ENCODE peak calls at places on chromosome 14, in six cellular contexts. One of them, this sample, is unnamed.

GRCh38 chr14:88995437-88996198 is 171.2 kb downstream of the TTC8 start:
- DNase-seq in mesenchymal stem cell: peak; percentile 88
- DNase-seq in H1: no peak
- DNase-seq in trophoblast cell: peak; percentile 43
- DNase-seq in H9: no peak
- DNase-seq in IMR-90: peak; percentile 94
- DNase-seq in this sample: no peak

GRCh38 chr14:47148686-47149085 is 497.1 kb upstream of the RPL10L start:
- DNase-seq in H9: no peak
- DNase-seq in trophoblast cell: no peak
- DNase-seq in IMR-90: no peak
- DNase-seq in H1: no peak
- DNase-seq in mesenchymal stem cell: no peak
- DNase-seq in this sample: no peak

GRCh38 chr14:68367444-68368014 is 425.3 kb downstream of the ZFP36L1 start:
- DNase-seq in trophoblast cell: no peak
- DNase-seq in H9: no peak
- DNase-seq in IMR-90: no peak
- DNase-seq in mesenchymal stem cell: peak; percentile 66
- DNase-seq in H1: no peak
- DNase-seq in this sample: no peak

GRCh38 chr14:64569108-64570045 is 19.6 kb downstream of the PPP1R36 start:
- DNase-seq in trophoblast cell: peak; percentile 80
- DNase-seq in H1: no peak
- DNase-seq in IMR-90: peak; percentile 61
- DNase-seq in mesenchymal stem cell: peak; percentile 91
- DNase-seq in H9: no peak
- DNase-seq in this sample: no peak

GRCh38 chr14:50944647-50945413 is 547 bp upstream of the PYGL start:
- DNase-seq in H1: no peak
- DNase-seq in trophoblast cell: peak; percentile 49
- DNase-seq in IMR-90: peak; percentile 35
- DNase-seq in H9: no peak
- DNase-seq in mesenchymal stem cell: peak; percentile 57
- DNase-seq in this sample: no peak

GRCh38 chr14:93937519-93937918 is 10.4 kb downstream of the FAM181A start:
- DNase-seq in IMR-90: no peak
- DNase-seq in H9: no peak
- DNase-seq in H1: no peak
- DNase-seq in trophoblast cell: no peak
- DNase-seq in mesenchymal stem cell: no peak
- DNase-seq in this sample: no peak

GRCh38 chr14:53865716-53866115 is 90.9 kb downstream of the BMP4 start:
- DNase-seq in trophoblast cell: no peak
- DNase-seq in mesenchymal stem cell: no peak
- DNase-seq in H1: no peak
- DNase-seq in IMR-90: no peak
- DNase-seq in H9: no peak
- DNase-seq in this sample: no peak

GRCh38 chr14:103149847-103150246 is 26.6 kb downstream of the TNFAIP2 start:
- DNase-seq in trophoblast cell: no peak
- DNase-seq in mesenchymal stem cell: no peak
- DNase-seq in H9: no peak
- DNase-seq in IMR-90: no peak
- DNase-seq in H1: no peak
- DNase-seq in this sample: no peak

GRCh38 chr14:75979071-75979571 is 2.7 kb downstream of the TGFB3 start:
- DNase-seq in IMR-90: peak; percentile 38
- DNase-seq in H1: no peak
- DNase-seq in trophoblast cell: no peak
- DNase-seq in H9: peak; percentile 62
- DNase-seq in mesenchymal stem cell: peak; percentile 18
- DNase-seq in this sample: no peak

GRCh38 chr14:97584528-97584927 is 787.3 kb downstream of the VRK1 start:
- DNase-seq in IMR-90: no peak
- DNase-seq in mesenchymal stem cell: no peak
- DNase-seq in H9: peak; percentile 50
- DNase-seq in H1: no peak
- DNase-seq in trophoblast cell: no peak
- DNase-seq in this sample: no peak

GRCh38 chr14:45947785-45948184 is 694.8 kb upstream of the MIS18BP1 start:
- DNase-seq in trophoblast cell: no peak
- DNase-seq in H9: no peak
- DNase-seq in H1: no peak
- DNase-seq in mesenchymal stem cell: no peak
- DNase-seq in IMR-90: no peak
- DNase-seq in this sample: no peak

GRCh38 chr14:92692822-92693226 is 55.6 kb downstream of the LGMN start:
- DNase-seq in H9: no peak
- DNase-seq in IMR-90: peak; percentile 29
- DNase-seq in H1: no peak
- DNase-seq in trophoblast cell: no peak
- DNase-seq in mesenchymal stem cell: peak; percentile 13
- DNase-seq in this sample: no peak

GRCh38 chr14:49860988-49861387 is 8.4 kb upstream of the NEMF start:
- DNase-seq in mesenchymal stem cell: no peak
- DNase-seq in IMR-90: no peak
- DNase-seq in trophoblast cell: no peak
- DNase-seq in H1: no peak
- DNase-seq in H9: no peak
- DNase-seq in this sample: no peak

GRCh38 chr14:70793637-70794036 is 15.7 kb downstream of the MAP3K9 start:
- DNase-seq in IMR-90: no peak
- DNase-seq in trophoblast cell: peak; percentile 11
- DNase-seq in H9: no peak
- DNase-seq in H1: no peak
- DNase-seq in mesenchymal stem cell: no peak
- DNase-seq in this sample: no peak

GRCh38 chr14:32038876-32039275 is 38.2 kb upstream of the ARHGAP5 start:
- DNase-seq in mesenchymal stem cell: peak; percentile 66
- DNase-seq in H1: no peak
- DNase-seq in trophoblast cell: no peak
- DNase-seq in H9: no peak
- DNase-seq in IMR-90: peak; percentile 1
- DNase-seq in this sample: no peak

GRCh38 chr14:20662968-20663731 is 21.2 kb upstream of the RNASE4 start:
- DNase-seq in mesenchymal stem cell: peak; percentile 34
- DNase-seq in H9: peak; percentile 91
- DNase-seq in trophoblast cell: no peak
- DNase-seq in H1: peak; percentile 96
- DNase-seq in IMR-90: peak; percentile 55
- DNase-seq in this sample: peak; percentile 51

GRCh38 chr14:58428011-58428807 is 690 bp downstream of the KIAA0586 start:
- DNase-seq in H9: no peak
- DNase-seq in mesenchymal stem cell: peak; percentile 79
- DNase-seq in trophoblast cell: peak; percentile 18
- DNase-seq in IMR-90: peak; percentile 63
- DNase-seq in H1: no peak
- DNase-seq in this sample: peak; percentile 23

GRCh38 chr14:51092965-51093364 is 1.9 kb downstream of the TRIM9 start:
- DNase-seq in mesenchymal stem cell: no peak
- DNase-seq in H9: no peak
- DNase-seq in H1: no peak
- DNase-seq in trophoblast cell: no peak
- DNase-seq in IMR-90: no peak
- DNase-seq in this sample: no peak

GRCh38 chr14:104638190-104638589 is 33.6 kb upstream of the TMEM179 start:
- DNase-seq in H1: no peak
- DNase-seq in IMR-90: no peak
- DNase-seq in H9: no peak
- DNase-seq in mesenchymal stem cell: no peak
- DNase-seq in trophoblast cell: no peak
- DNase-seq in this sample: no peak

GRCh38 chr14:76958975-76959710 is 69.4 kb downstream of the IRF2BPL start:
- DNase-seq in trophoblast cell: peak; percentile 97
- DNase-seq in H1: no peak
- DNase-seq in mesenchymal stem cell: peak; percentile 94
- DNase-seq in IMR-90: peak; percentile 72
- DNase-seq in H9: no peak
- DNase-seq in this sample: no peak

GRCh38 chr14:64198486-64198885 is 95.7 kb downstream of the ESR2 start:
- DNase-seq in IMR-90: no peak
- DNase-seq in H1: no peak
- DNase-seq in H9: no peak
- DNase-seq in mesenchymal stem cell: no peak
- DNase-seq in trophoblast cell: no peak
- DNase-seq in this sample: no peak

GRCh38 chr14:23008836-23009235 is 1.1 kb downstream of the C14orf93 start:
- DNase-seq in mesenchymal stem cell: no peak
- DNase-seq in H1: no peak
- DNase-seq in IMR-90: no peak
- DNase-seq in H9: no peak
- DNase-seq in trophoblast cell: no peak
- DNase-seq in this sample: no peak

GRCh38 chr14:77805703-77806102 is 5.8 kb downstream of the ADCK1 start:
- DNase-seq in trophoblast cell: no peak
- DNase-seq in H9: no peak
- DNase-seq in H1: no peak
- DNase-seq in mesenchymal stem cell: no peak
- DNase-seq in IMR-90: no peak
- DNase-seq in this sample: no peak

DNA sequence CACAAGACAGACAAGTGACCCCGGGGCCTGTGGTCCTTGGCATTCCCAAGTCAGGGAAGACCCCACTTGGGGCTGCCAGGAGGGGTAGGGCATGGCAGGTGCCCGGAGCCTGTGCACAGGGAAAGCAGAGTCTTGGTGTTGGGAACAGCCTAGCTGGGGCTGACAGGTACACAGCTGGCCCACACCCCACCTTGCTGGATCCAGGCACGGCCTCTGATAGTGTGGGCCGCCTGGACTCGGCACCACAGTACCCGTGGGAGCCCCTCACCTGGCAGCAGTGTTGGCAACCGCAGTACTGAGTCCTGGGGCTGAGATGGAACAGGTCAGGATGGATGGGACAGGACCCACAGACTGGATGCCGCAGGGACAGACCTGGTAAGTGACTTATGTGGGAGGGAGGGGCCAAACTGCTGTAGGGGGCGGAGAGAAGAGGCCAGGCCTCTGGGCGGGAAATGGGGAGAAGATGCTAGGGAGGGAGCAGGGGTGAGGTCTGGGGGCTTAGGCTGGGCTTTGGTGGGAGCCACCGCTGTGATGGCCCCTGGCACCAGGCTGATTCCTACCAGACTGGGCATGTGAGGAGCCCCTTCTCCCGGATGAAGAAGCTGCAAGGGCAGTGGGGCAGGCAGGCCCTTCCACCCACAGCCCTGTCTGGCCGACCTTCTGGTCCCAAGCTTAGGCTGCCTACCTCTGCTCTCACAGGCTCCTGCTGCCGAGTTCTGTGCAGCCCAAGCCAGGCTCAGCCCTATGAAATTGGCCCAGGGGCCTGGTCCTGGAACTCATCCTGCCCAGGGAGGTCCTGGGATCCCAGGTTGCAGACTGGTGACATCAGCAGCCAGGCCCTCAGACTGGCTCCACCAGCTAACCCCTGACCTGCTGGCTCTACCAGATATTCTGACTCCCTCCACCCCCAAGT is at the start of gene TGM1:
- DNase-seq in H9: no peak
- DNase-seq in IMR-90: no peak
- DNase-seq in trophoblast cell: peak; percentile 56
- DNase-seq in H1: no peak
- DNase-seq in mesenchymal stem cell: no peak
- DNase-seq in this sample: no peak
- H4K91ac ChIP-seq in H9: no peak within 1 kb of the TSS
- H4K91ac ChIP-seq in IMR-90: no peak within 1 kb of the TSS
- H4K91ac ChIP-seq in trophoblast cell: peak within 1 kb of the TSS; percentile 96
- H4K91ac ChIP-seq in H1: no peak within 1 kb of the TSS
- H4K91ac ChIP-seq in mesenchymal stem cell: no peak within 1 kb of the TSS
- H4K91ac ChIP-seq in this sample: no peak within 1 kb of the TSS

GRCh38 chr14:99670361-99671229 is 13.5 kb upstream of the CYP46A1 start:
- DNase-seq in trophoblast cell: no peak
- DNase-seq in H9: no peak
- DNase-seq in H1: no peak
- DNase-seq in IMR-90: peak; percentile 59
- DNase-seq in mesenchymal stem cell: no peak
- DNase-seq in this sample: peak; percentile 26
- H4K91ac ChIP-seq in trophoblast cell: no peak overlapping the region
- H4K91ac ChIP-seq in H9: no peak overlapping the region
- H4K91ac ChIP-seq in H1: peak overlapping the region; percentile 56
- H4K91ac ChIP-seq in IMR-90: peak overlapping the region; percentile 48
- H4K91ac ChIP-seq in mesenchymal stem cell: no peak overlapping the region
- H4K91ac ChIP-seq in this sample: no peak overlapping the region

GRCh38 chr14:37842106-37842505 is 246.7 kb downstream of the TTC6 start:
- DNase-seq in H9: no peak
- DNase-seq in H1: no peak
- DNase-seq in trophoblast cell: no peak
- DNase-seq in mesenchymal stem cell: no peak
- DNase-seq in IMR-90: no peak
- DNase-seq in this sample: no peak
- H4K91ac ChIP-seq in H9: no peak overlapping the region
- H4K91ac ChIP-seq in H1: no peak overlapping the region
- H4K91ac ChIP-seq in trophoblast cell: no peak overlapping the region
- H4K91ac ChIP-seq in mesenchymal stem cell: no peak overlapping the region
- H4K91ac ChIP-seq in IMR-90: no peak overlapping the region
- H4K91ac ChIP-seq in this sample: no peak overlapping the region

GRCh38 chr14:24376448-24377070 is 8.6 kb downstream of the NFATC4 start:
- DNase-seq in trophoblast cell: no peak
- DNase-seq in H1: no peak
- DNase-seq in mesenchymal stem cell: no peak
- DNase-seq in IMR-90: no peak
- DNase-seq in H9: peak; percentile 88
- DNase-seq in this sample: no peak

GRCh38 chr14:24369463-24369862 is 1.5 kb downstream of the NFATC4 start:
- DNase-seq in H9: no peak
- DNase-seq in H1: no peak
- DNase-seq in mesenchymal stem cell: no peak
- DNase-seq in IMR-90: no peak
- DNase-seq in trophoblast cell: no peak
- DNase-seq in this sample: no peak

GRCh38 chr14:24368562-24369252 is 723 bp downstream of the NFATC4 start:
- DNase-seq in trophoblast cell: no peak
- DNase-seq in H1: no peak
- DNase-seq in IMR-90: peak; percentile 74
- DNase-seq in H9: peak; percentile 80
- DNase-seq in mesenchymal stem cell: peak; percentile 83
- DNase-seq in this sample: peak; percentile 81

GRCh38 chr14:24369907-24370687 is 2.1 kb downstream of the NFATC4 start:
- DNase-seq in H9: no peak
- DNase-seq in mesenchymal stem cell: no peak
- DNase-seq in trophoblast cell: no peak
- DNase-seq in H1: no peak
- DNase-seq in IMR-90: no peak
- DNase-seq in this sample: no peak

DNA sequence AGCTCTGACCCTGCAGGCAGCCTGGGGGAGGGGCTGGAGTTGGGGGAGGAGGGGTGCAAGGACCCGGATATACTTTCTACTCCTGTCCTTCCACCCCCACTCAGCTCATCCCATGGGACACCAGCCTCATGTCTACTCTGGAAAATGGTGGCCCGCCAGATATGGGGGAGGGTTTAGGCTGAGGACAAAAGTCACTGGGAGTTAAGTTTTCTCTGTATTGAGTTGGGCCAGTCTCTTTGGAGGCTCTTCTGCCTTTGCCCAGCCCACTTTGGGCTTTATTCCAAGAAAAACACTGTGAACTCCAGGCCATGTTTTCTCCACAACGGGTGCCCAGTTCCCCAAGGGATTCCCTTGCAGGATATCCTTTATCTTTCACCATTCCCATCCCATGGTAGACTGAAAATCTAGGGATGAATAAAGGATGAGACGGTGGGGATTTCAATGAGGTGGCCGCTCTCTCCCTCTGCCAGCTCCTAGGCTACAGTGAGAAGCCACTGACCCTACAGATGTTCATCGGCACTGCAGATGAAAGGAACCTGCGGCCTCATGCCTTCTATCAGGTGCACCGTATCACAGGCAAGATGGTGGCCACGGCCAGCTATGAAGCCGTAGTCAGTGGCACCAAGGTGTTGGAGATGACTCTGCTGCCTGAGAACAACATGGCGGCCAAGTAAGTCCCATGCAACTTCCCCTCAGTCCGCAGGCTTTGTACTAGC is 4.9 kb downstream of the NFATC4 start:
- DNase-seq in H9: no peak
- DNase-seq in H1: no peak
- DNase-seq in trophoblast cell: no peak
- DNase-seq in mesenchymal stem cell: no peak
- DNase-seq in IMR-90: no peak
- DNase-seq in this sample: no peak
- H4K91ac ChIP-seq in H9: no peak overlapping the region
- H4K91ac ChIP-seq in H1: no peak overlapping the region
- H4K91ac ChIP-seq in trophoblast cell: no peak overlapping the region
- H4K91ac ChIP-seq in mesenchymal stem cell: no peak overlapping the region
- H4K91ac ChIP-seq in IMR-90: no peak overlapping the region
- H4K91ac ChIP-seq in this sample: peak overlapping the region; percentile 18